ENCODE peak calls at places on chromosomes 5 and 9, in five cellular contexts. V is AG20443; A is ACHN; C is activated CD4-positive, alpha-beta T cell treated with anti-CD3 and anti-CD28 coated beads, Interleukin-2, amount 10 ng/mL, durations not matched to agents 24 days and 14 days; N is T-helper 9 cell. I is an unnamed sample.

GRCh38 chr5:179343021-179343781 is 2.1 kb downstream of the ADAMTS2 start:
- DNase-seq in C (no peak), A (no peak), V (no peak), N (no peak), I (no peak)

GRCh38 chr5:55582256-55582655 is 47.5 kb upstream of the PLPP1 start:
- DNase-seq in A (no peak), N (no peak), V (no peak), C (no peak), I (peak)

GRCh38 chr9:33677506-33677809 is 117.9 kb upstream of the PRSS3 start:
- DNase-seq in C (no peak), V (no peak), A (no peak), N (no peak), I (no peak)

GRCh38 chr5:143398451-143399237 is 4.8 kb downstream of the NR3C1 start:
- DNase-seq in C (no peak), V (no peak), N (no peak), A (no peak), I (no peak)

GRCh38 chr5:142109356-142110045 is 922 bp downstream of the NDFIP1 start:
- DNase-seq in N (peak), V (peak), A (no peak), C (peak), I (peak)

GRCh38 chr5:156834916-156835315 is 15.2 kb upstream of the PPP1R2B start:
- DNase-seq in N (no peak), A (no peak), V (no peak), C (no peak), I (no peak)

GRCh38 chr5:163503106-163504090 is 2.0 kb upstream of the MAT2B start:
- DNase-seq in A (peak), V (peak), C (peak), N (no peak), I (no peak)

GRCh38 chr5:16600397-16600796 is 16.4 kb downstream of the RETREG1 start:
- DNase-seq in C (no peak), N (no peak), A (no peak), V (peak), I (no peak)

I was measured in stimulated activated naive CD4-positive, alpha-beta T cell.